ENCODE peak calls at places on chromosome 21, in four cellular contexts. One of them, this sample, is unnamed.

GRCh38 chr21:15090390-15090789 is 25.6 kb upstream of the NRIP1 start:
- DNase-seq in K562: no peak
- DNase-seq in SK-N-SH: no peak
- DNase-seq in GM12878: no peak
- DNase-seq in this sample: no peak

GRCh38 chr21:28712396-28712795 is 280.3 kb downstream of the LTN1 start:
- DNase-seq in K562: no peak
- DNase-seq in SK-N-SH: no peak
- DNase-seq in GM12878: no peak
- DNase-seq in this sample: no peak

GRCh38 chr21:26572668-26573381 is at the start of gene CYYR1:
- DNase-seq in K562: no peak
- DNase-seq in SK-N-SH: peak
- DNase-seq in GM12878: no peak
- DNase-seq in this sample: peak

GRCh38 chr21:35932232-35932911 is 128.0 kb downstream of the SETD4 start:
- DNase-seq in K562: peak
- DNase-seq in SK-N-SH: no peak
- DNase-seq in GM12878: peak
- DNase-seq in this sample: no peak

GRCh38 chr21:34606621-34607020 is 8.3 kb downstream of the RCAN1 start:
- DNase-seq in K562: no peak
- DNase-seq in SK-N-SH: no peak
- DNase-seq in GM12878: no peak
- DNase-seq in this sample: no peak

GRCh38 chr21:15495965-15496364 is 233.8 kb upstream of the USP25 start:
- DNase-seq in K562: no peak
- DNase-seq in SK-N-SH: no peak
- DNase-seq in GM12878: no peak
- DNase-seq in this sample: no peak

GRCh38 chr21:26783801-26784200 is 61.4 kb downstream of the ADAMTS1 start:
- DNase-seq in K562: no peak
- DNase-seq in SK-N-SH: no peak
- DNase-seq in GM12878: no peak
- DNase-seq in this sample: no peak

GRCh38 chr21:24995206-24995605 is 612.1 kb downstream of the MRPL39 start:
- DNase-seq in K562: no peak
- DNase-seq in SK-N-SH: no peak
- DNase-seq in GM12878: no peak
- DNase-seq in this sample: no peak

GRCh38 chr21:26441081-26441610 is 131.9 kb downstream of the CYYR1 start:
- DNase-seq in K562: no peak
- DNase-seq in SK-N-SH: no peak
- DNase-seq in GM12878: no peak
- DNase-seq in this sample: no peak

GRCh38 chr21:31136891-31137290 is 98.6 kb upstream of the KRTAP19-8 start:
- DNase-seq in K562: peak
- DNase-seq in SK-N-SH: peak
- DNase-seq in GM12878: peak
- DNase-seq in this sample: no peak

GRCh38 chr21:25571726-25572121 is 35.6 kb downstream of the MRPL39 start:
- DNase-seq in K562: no peak
- DNase-seq in SK-N-SH: no peak
- DNase-seq in GM12878: no peak
- DNase-seq in this sample: no peak

GRCh38 chr21:17536381-17536780 is 23.5 kb downstream of the CXADR start:
- DNase-seq in K562: no peak
- DNase-seq in SK-N-SH: no peak
- DNase-seq in GM12878: no peak
- DNase-seq in this sample: no peak

GRCh38 chr21:31180256-31181088 is 142.2 kb upstream of the KRTAP19-8 start:
- DNase-seq in K562: peak
- DNase-seq in SK-N-SH: peak
- DNase-seq in GM12878: no peak
- DNase-seq in this sample: no peak

GRCh38 chr21:17542371-17542992 is 29.6 kb downstream of the CXADR start:
- DNase-seq in K562: no peak
- DNase-seq in SK-N-SH: peak
- DNase-seq in GM12878: no peak
- DNase-seq in this sample: no peak

GRCh38 chr21:17660862-17661261 is 48.2 kb upstream of the BTG3 start:
- DNase-seq in K562: no peak
- DNase-seq in SK-N-SH: no peak
- DNase-seq in GM12878: no peak
- DNase-seq in this sample: no peak

GRCh38 chr21:33684068-33684467 is 41.8 kb downstream of the ITSN1 start:
- DNase-seq in K562: no peak
- DNase-seq in SK-N-SH: no peak
- DNase-seq in GM12878: no peak
- DNase-seq in this sample: no peak

GRCh38 chr21:37787456-37787855 is 128.8 kb downstream of the KCNJ6 start:
- DNase-seq in K562: no peak
- DNase-seq in SK-N-SH: no peak
- DNase-seq in GM12878: no peak
- DNase-seq in this sample: no peak

GRCh38 chr21:37357691-37358090 is 8.9 kb upstream of the DYRK1A start:
- DNase-seq in K562: no peak
- DNase-seq in SK-N-SH: no peak
- DNase-seq in GM12878: no peak
- DNase-seq in this sample: no peak

GRCh38 chr21:33070921-33071877 is 1.3 kb downstream of the OLIG1 start:
- DNase-seq in K562: no peak
- DNase-seq in SK-N-SH: peak
- DNase-seq in GM12878: no peak
- DNase-seq in this sample: no peak

GRCh38 chr21:21682172-21682571 is 684.0 kb downstream of the NCAM2 start:
- DNase-seq in K562: no peak
- DNase-seq in SK-N-SH: no peak
- DNase-seq in GM12878: no peak
- DNase-seq in this sample: no peak

GRCh38 chr21:25244735-25245134 is 362.5 kb downstream of the MRPL39 start:
- DNase-seq in K562: no peak
- DNase-seq in SK-N-SH: no peak
- DNase-seq in GM12878: no peak
- DNase-seq in this sample: no peak

GRCh38 chr21:21397464-21397863 is 399.3 kb downstream of the NCAM2 start:
- DNase-seq in K562: no peak
- DNase-seq in SK-N-SH: no peak
- DNase-seq in GM12878: no peak
- DNase-seq in this sample: no peak

GRCh38 chr21:38979271-38980196 is 173.8 kb downstream of the ETS2 start:
- DNase-seq in K562: no peak
- DNase-seq in SK-N-SH: no peak
- DNase-seq in GM12878: no peak
- DNase-seq in this sample: peak

GRCh38 chr21:39258207-39258606 is 55.2 kb downstream of the BRWD1 start:
- DNase-seq in K562: no peak
- DNase-seq in SK-N-SH: no peak
- DNase-seq in GM12878: no peak
- DNase-seq in this sample: no peak

GRCh38 chr21:39105836-39106235 is 77.4 kb downstream of the PSMG1 start:
- DNase-seq in K562: peak
- DNase-seq in SK-N-SH: no peak
- DNase-seq in GM12878: no peak
- DNase-seq in this sample: no peak

GRCh38 chr21:41663805-41664788 is 102.8 kb downstream of the RIPK4 start:
- DNase-seq in K562: no peak
- DNase-seq in SK-N-SH: no peak
- DNase-seq in GM12878: peak
- DNase-seq in this sample: no peak
- TF ChIP-seq NRF1 in K562: no peak
- TF ChIP-seq NRF1 in SK-N-SH: no peak
- TF ChIP-seq NRF1 in GM12878: no peak
- TF ChIP-seq NRF1 in this sample: no peak

DNA sequence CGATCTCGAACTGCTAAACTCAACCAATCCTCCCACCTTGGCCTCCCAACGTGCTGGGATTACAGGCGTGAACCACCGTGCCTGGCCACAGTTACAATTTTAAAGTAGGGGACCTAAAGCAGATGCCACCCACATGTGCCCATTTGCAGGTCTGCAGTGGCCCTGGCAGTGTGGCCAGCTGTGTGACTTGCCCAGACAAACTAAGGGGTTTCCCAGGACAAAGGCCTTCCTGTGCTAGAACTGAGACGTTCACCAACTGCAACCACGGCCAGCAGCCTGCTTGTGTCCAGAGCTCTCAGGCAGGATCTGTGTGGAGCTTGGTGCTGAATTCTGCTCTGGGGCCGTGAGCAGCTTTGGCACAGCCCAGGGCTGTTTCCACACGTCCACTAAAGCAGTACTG is 10.6 kb upstream of the PTTG1IP start:
- DNase-seq in K562: no peak
- DNase-seq in SK-N-SH: no peak
- DNase-seq in GM12878: no peak
- DNase-seq in this sample: no peak
- TF ChIP-seq NRF1 in K562: no peak
- TF ChIP-seq NRF1 in SK-N-SH: no peak
- TF ChIP-seq NRF1 in GM12878: no peak
- TF ChIP-seq NRF1 in this sample: no peak

DNA sequence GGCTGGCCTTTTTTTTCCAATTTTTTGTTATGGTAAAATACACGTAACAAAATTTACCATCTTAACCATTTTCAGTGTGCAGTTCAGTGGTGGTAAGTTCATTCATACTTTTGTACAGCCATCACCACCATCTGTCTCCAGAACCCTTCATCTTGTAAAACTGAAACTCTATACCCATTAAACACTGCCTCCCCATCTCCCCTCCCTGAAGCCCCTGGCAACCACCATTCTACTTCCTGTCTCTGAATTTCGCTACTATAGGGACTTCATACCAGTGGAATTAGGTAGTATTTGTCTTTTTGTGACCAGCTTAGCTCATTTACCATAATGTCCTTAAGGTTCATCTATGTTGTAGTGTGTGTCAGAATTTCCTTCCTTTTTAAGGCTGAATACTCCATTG is 8.7 kb downstream of the PKNOX1 start:
- DNase-seq in K562: no peak
- DNase-seq in SK-N-SH: no peak
- DNase-seq in GM12878: no peak
- DNase-seq in this sample: no peak
- TF ChIP-seq NRF1 in K562: no peak
- TF ChIP-seq NRF1 in SK-N-SH: no peak
- TF ChIP-seq NRF1 in GM12878: no peak
- TF ChIP-seq NRF1 in this sample: no peak

GRCh38 chr21:40717008-40717407 is 129.9 kb downstream of the DSCAM start:
- DNase-seq in K562: peak
- DNase-seq in SK-N-SH: no peak
- DNase-seq in GM12878: no peak
- DNase-seq in this sample: no peak

GRCh38 chr21:40719615-40720014 is 127.3 kb downstream of the DSCAM start:
- DNase-seq in K562: no peak
- DNase-seq in SK-N-SH: no peak
- DNase-seq in GM12878: no peak
- DNase-seq in this sample: no peak

DNA sequence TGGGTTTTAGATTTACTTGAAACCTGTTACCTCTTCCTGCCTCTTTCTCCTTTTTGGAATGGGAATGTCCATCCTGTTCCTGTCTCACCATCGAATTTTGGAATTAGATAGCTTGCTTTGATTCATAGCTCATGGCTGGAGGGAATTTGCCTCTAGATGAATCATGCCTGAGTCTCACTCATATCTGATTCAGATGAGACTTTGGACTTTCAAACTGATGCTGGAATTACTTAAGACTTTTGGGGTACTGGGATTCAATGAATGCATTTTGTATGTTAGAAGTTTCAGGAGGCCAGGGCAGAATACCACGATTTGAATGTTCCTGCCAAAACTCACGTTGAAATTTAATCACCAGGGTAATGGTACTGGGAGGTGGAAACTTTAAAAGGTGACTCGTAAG is 132.4 kb downstream of the DSCAM start:
- DNase-seq in K562: no peak
- DNase-seq in SK-N-SH: no peak
- DNase-seq in GM12878: no peak
- DNase-seq in this sample: no peak
- TF ChIP-seq NRF1 in K562: no peak
- TF ChIP-seq NRF1 in SK-N-SH: no peak
- TF ChIP-seq NRF1 in GM12878: no peak
- TF ChIP-seq NRF1 in this sample: no peak

This sample was measured in H1.